ENCODE peak calls at places on chromosomes 6 and 20, in seven cellular contexts. W is GM23338, H is breast epithelium, Y is GM12891, J is upper lobe of left lung, B is prostate gland, P is Panc1. T is an unnamed sample.

GRCh38 chr20:35404614-35405259 is 7.0 kb downstream of the UQCC1 start:
- DNase-seq in W (no peak), H (no peak), Y (peak), J (no peak), B (no peak), P (no peak), T (peak)

GRCh38 chr6:5827061-5828037 is 179.4 kb downstream of the NRN1 start:
- DNase-seq in W (no peak), H (no peak), Y (no peak), J (no peak), B (no peak), P (no peak), T (no peak)

GRCh38 chr6:44972710-44973109 is 355.4 kb upstream of the RUNX2 start:
- DNase-seq in W (no peak), H (no peak), Y (no peak), J (no peak), B (no peak), P (no peak), T (no peak)

GRCh38 chr6:113994934-113995342 is 24.0 kb upstream of the HDAC2 start:
- DNase-seq in W (peak), H (no peak), Y (no peak), J (no peak), B (peak), P (peak), T (peak)

GRCh38 chr6:158894192-158894591 is 75.0 kb upstream of the EZR start:
- DNase-seq in W (peak), H (no peak), Y (no peak), J (no peak), B (no peak), P (peak), T (no peak)

GRCh38 chr20:44411020-44411756 is 55.7 kb downstream of the HNF4A start:
- DNase-seq in W (no peak), H (no peak), Y (no peak), J (peak), B (no peak), P (no peak), T (no peak)

GRCh38 chr20:9166153-9166780 is 97.4 kb downstream of the PLCB4 start:
- DNase-seq in W (peak), H (no peak), Y (no peak), J (no peak), B (peak), P (no peak), T (no peak)

GRCh38 chr6:111680013-111680712 is 74.5 kb upstream of the TRAF3IP2 start:
- DNase-seq in W (no peak), H (no peak), Y (no peak), J (no peak), B (no peak), P (no peak), T (no peak)

GRCh38 chr6:150169609-150170008 is 26.8 kb downstream of the PPP1R14C start:
- DNase-seq in W (no peak), H (no peak), Y (no peak), J (no peak), B (no peak), P (no peak), T (no peak)

GRCh38 chr20:31723282-31724078 is 812 bp upstream of the BCL2L1 start:
- DNase-seq in W (peak), H (peak), Y (peak), J (peak), B (peak), P (peak), T (peak)

GRCh38 chr20:40471261-40471629 is 217.8 kb downstream of the MAFB start:
- DNase-seq in W (peak), H (no peak), Y (no peak), J (no peak), B (no peak), P (no peak), T (no peak)

GRCh38 chr6:53529324-53530036 is 15.4 kb downstream of the GCLC start:
- DNase-seq in W (peak), H (no peak), Y (no peak), J (no peak), B (no peak), P (no peak), T (no peak)

GRCh38 chr6:127868338-127868737 is 32.5 kb downstream of the THEMIS start:
- DNase-seq in W (no peak), H (no peak), Y (no peak), J (no peak), B (no peak), P (no peak), T (no peak)

GRCh38 chr6:108587258-108588059 is 26.7 kb downstream of the FOXO3 start:
- DNase-seq in W (no peak), H (no peak), Y (no peak), J (no peak), B (no peak), P (no peak), T (no peak)

GRCh38 chr6:161836643-161837448 is 563.0 kb upstream of the AGPAT4 start:
- DNase-seq in W (peak), H (no peak), Y (no peak), J (no peak), B (no peak), P (no peak), T (no peak)

GRCh38 chr20:41587523-41587922 is 30.7 kb downstream of the CHD6 start:
- DNase-seq in W (no peak), H (no peak), Y (no peak), J (no peak), B (no peak), P (no peak), T (no peak)

GRCh38 chr20:40757087-40757486 is 68.1 kb upstream of the MAFB start:
- DNase-seq in W (no peak), H (no peak), Y (no peak), J (no peak), B (no peak), P (no peak), T (no peak)

GRCh38 chr20:5448449-5449118 is 131.8 kb upstream of the PROKR2 start:
- DNase-seq in W (peak), H (no peak), Y (no peak), J (no peak), B (peak), P (peak), T (peak)

DNA sequence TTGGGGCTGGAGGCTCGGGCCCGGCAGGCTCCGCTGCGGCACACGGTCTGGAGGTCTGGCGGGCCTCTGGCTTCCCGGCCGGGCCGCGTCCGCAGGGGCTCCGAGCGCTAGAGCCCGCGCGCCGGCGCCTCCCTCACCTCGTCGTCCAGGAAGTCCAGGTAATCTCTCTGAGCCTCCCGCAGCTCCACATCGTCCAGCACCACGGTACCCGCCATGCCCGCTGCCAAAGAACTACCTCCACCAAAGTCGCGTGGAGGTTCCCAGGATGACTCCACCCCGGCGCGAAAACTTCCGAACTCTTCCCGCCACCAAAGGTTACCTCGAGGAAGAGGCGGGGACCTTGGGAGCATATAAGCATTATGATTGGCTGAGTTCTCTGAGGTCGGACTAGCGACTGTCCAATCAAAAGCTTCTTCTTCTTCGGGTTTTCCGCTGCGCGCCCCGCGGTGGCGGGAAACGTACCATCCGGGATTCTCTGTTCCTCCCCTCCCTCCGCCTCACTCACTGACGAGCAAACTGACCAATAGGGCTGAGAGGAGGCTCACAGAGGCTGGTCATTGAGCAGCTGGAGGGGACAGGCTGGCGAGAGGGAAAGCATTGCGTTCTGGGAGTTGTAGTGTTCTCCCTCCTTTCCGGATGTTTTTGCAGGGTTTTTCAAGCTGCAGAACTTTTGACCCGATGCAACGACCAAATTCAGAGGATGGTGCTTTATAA is at the start of gene MCM3:
- DNase-seq in W (peak), H (peak), Y (peak), J (peak), B (peak), P (peak), T (peak)
- TF ChIP-seq POLR2AphosphoS5 in W (peak), H (peak), Y (peak), J (peak), B (peak), P (peak), T (peak)

GRCh38 chr6:147852772-147853171 is 344.3 kb downstream of the SAMD5 start:
- DNase-seq in W (no peak), H (no peak), Y (no peak), J (no peak), B (no peak), P (no peak), T (no peak)

GRCh38 chr6:147853574-147853973 is 345.1 kb downstream of the SAMD5 start:
- DNase-seq in W (no peak), H (no peak), Y (no peak), J (no peak), B (no peak), P (no peak), T (no peak)

GRCh38 chr6:147849401-147849800 is 340.9 kb downstream of the SAMD5 start:
- DNase-seq in W (no peak), H (no peak), Y (no peak), J (no peak), B (no peak), P (no peak), T (no peak)
- TF ChIP-seq POLR2AphosphoS5 in W (no peak), H (no peak), Y (no peak), J (no peak), B (no peak), P (no peak), T (no peak)

GRCh38 chr6:157517601-157518359 is 136.8 kb downstream of the ZDHHC14 start:
- DNase-seq in W (no peak), H (no peak), Y (no peak), J (peak), B (no peak), P (no peak), T (no peak)

GRCh38 chr6:157520986-157521664 is 140.1 kb downstream of the ZDHHC14 start:
- DNase-seq in W (no peak), H (no peak), Y (no peak), J (no peak), B (no peak), P (no peak), T (no peak)

GRCh38 chr6:157518399-157519250 is 137.6 kb downstream of the ZDHHC14 start:
- DNase-seq in W (peak), H (no peak), Y (no peak), J (peak), B (no peak), P (no peak), T (no peak)

GRCh38 chr6:157520117-157520406 is 139.1 kb downstream of the ZDHHC14 start:
- DNase-seq in W (no peak), H (no peak), Y (no peak), J (no peak), B (no peak), P (no peak), T (no peak)

GRCh38 chr6:157519255-157520116 is 138.5 kb downstream of the ZDHHC14 start:
- DNase-seq in W (no peak), H (no peak), Y (no peak), J (no peak), B (no peak), P (no peak), T (no peak)
- TF ChIP-seq POLR2AphosphoS5 in W (no peak), H (no peak), Y (no peak), J (no peak), B (no peak), P (no peak), T (no peak)

GRCh38 chr20:60095456-60095855 is 137.2 kb downstream of the CDH26 start:
- DNase-seq in W (no peak), H (no peak), Y (no peak), J (no peak), B (no peak), P (no peak), T (no peak)
- TF ChIP-seq POLR2AphosphoS5 in W (no peak), H (no peak), Y (no peak), J (no peak), B (no peak), P (no peak), T (no peak)

GRCh38 chr20:57768519-57768918 is 58.7 kb upstream of the PMEPA1 start:
- DNase-seq in W (no peak), H (no peak), Y (no peak), J (no peak), B (no peak), P (no peak), T (no peak)

GRCh38 chr20:57770852-57771746 is 61.3 kb upstream of the PMEPA1 start:
- DNase-seq in W (no peak), H (no peak), Y (no peak), J (no peak), B (no peak), P (no peak), T (no peak)

GRCh38 chr20:57767456-57767855 is 57.6 kb upstream of the PMEPA1 start:
- DNase-seq in W (no peak), H (no peak), Y (no peak), J (no peak), B (no peak), P (no peak), T (no peak)

GRCh38 chr20:57772349-57772964 is 62.6 kb upstream of the PMEPA1 start:
- DNase-seq in W (peak), H (no peak), Y (no peak), J (peak), B (no peak), P (peak), T (no peak)

DNA sequence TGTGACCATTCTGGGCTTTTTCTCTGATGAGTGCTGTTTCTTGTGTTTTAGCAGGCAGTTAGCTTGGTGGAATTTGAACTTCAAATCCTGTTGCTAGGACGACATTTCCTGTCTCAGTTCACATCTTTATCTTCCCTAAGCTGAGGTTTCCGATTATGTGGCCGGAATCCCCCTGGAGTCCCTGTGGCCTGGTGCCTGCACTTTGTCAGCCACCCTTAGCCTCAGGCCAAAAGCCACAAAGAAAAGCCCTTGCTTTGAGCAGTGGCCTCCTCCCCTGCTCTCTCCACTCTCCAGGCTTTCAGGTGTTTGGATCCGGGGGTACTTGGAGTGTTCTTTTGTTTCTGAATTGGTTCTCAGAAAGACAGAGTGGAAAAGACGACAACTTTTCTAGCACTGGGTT is 59.9 kb upstream of the PMEPA1 start:
- DNase-seq in W (no peak), H (no peak), Y (no peak), J (no peak), B (no peak), P (no peak), T (no peak)
- TF ChIP-seq POLR2AphosphoS5 in W (no peak), H (no peak), Y (no peak), J (no peak), B (no peak), P (no peak), T (no peak)

DNA sequence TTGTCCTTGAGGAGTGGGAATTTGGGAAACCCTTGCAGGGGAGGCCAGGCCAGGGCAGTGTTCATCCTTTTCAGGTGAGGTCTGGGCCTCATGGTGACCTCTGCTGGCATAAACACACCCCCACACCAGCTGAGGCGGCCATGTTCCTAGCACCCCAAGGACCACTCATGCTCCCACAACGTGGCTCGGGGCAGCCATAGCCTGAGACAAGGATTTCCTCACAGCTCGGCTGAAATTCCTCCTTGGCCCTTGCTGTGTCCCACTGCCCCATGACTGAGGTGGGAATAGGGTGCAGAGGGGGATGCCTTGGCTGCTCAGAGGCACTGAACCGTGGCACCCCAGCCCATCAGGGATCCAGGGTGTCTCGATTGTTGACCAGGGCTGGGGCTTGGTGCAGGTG is 27.3 kb upstream of the SPDEF start:
- DNase-seq in W (peak), H (no peak), Y (no peak), J (no peak), B (no peak), P (no peak), T (no peak)
- TF ChIP-seq POLR2AphosphoS5 in W (no peak), H (no peak), Y (no peak), J (no peak), B (no peak), P (no peak), T (no peak)

GRCh38 chr6:157493576-157493975 is 112.6 kb downstream of the ZDHHC14 start:
- DNase-seq in W (no peak), H (no peak), Y (no peak), J (peak), B (no peak), P (no peak), T (no peak)

GRCh38 chr6:157492741-157493140 is 111.8 kb downstream of the ZDHHC14 start:
- DNase-seq in W (no peak), H (no peak), Y (no peak), J (no peak), B (no peak), P (no peak), T (no peak)

GRCh38 chr6:157492249-157492648 is 111.3 kb downstream of the ZDHHC14 start:
- DNase-seq in W (no peak), H (no peak), Y (no peak), J (no peak), B (no peak), P (no peak), T (no peak)

GRCh38 chr6:157494132-157494705 is 113.2 kb downstream of the ZDHHC14 start:
- DNase-seq in W (no peak), H (no peak), Y (no peak), J (no peak), B (no peak), P (no peak), T (no peak)

DNA sequence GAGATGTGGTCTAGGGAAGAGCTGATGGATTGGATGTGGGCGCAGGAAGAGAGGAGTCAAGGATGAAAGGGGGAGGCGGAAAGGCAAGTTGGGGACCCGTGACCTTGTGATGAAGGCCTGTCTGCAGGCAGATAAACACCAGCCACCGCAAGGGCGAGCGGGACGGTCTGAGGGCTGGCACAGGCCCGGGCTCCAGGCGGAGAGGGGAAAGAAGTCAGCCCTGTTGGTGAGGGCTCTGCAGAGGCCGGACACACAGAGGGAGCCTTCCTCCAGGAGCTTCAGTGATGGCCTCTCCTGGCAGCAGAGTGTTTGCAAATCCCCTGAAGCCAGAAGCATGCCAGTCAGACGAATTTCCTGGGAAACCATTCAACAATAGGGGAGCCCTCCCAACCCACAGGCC is 112.2 kb downstream of the ZDHHC14 start:
- DNase-seq in W (no peak), H (no peak), Y (no peak), J (peak), B (no peak), P (no peak), T (no peak)
- TF ChIP-seq POLR2AphosphoS5 in W (no peak), H (no peak), Y (no peak), J (no peak), B (no peak), P (no peak), T (no peak)

DNA sequence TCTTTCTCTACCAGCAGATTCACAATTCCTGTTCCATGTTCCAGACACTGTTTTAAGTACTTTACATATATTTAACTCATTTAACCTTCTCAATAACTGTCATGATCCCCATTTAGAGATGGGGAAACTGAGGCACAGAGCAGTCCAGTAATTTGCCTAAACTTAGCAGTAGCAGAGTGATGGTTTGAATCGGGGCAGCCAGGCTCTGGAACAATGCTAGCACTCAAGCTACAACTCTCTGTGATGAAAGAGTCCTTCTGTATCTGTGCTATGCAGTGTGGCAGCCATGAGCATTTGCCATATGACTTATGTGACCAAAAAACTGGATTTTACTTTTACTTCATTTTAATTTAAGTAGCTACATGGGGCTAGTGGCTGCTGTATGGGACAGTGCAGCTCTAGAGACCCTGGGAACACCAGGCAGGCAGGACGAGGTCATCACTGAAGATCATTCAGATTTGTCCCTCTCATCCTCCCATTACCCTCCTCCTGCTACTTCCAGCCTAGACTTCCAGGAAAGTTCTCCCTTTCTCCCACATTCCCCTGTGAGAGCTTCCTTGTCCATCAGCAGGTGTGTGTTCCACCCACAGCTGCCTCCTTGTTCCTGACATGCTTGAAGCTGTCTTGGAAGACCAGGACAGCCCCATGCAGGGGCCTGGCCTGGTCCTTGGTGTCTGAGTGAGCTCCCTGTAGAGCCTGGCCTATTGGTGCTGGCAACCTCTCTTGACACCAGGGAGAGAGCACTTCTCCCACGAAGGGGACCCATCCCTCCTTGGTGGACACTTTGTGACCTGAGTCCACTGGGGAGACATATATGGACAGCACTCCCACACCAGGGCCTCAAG is 157.0 kb downstream of the MRPL14 start:
- DNase-seq in W (no peak), H (no peak), Y (no peak), J (no peak), B (no peak), P (no peak), T (no peak)
- TF ChIP-seq POLR2AphosphoS5 in W (no peak), H (no peak), Y (no peak), J (no peak), B (no peak), P (no peak), T (no peak)